ENCODE peak calls at places on chromosomes 12 and 14, in nine cellular contexts. M, I, L, A, T, V, E, W and H are unnamed samples.

GRCh38 chr12:76030378-76031080 is 1.0 kb downstream of the PHLDA1 start:
- DNase-seq in A (peak; percentile 52), M (no peak), E (no peak), L (peak; percentile 57), I (no peak), V (peak; percentile 77), T (peak; percentile 71), W (peak; percentile 31), H (no peak)

GRCh38 chr14:32382704-32383103 is 53.6 kb downstream of the AKAP6 start:
- DNase-seq in E (no peak), I (peak; percentile 78), V (no peak), A (no peak), M (peak; percentile 50), L (peak; percentile 45), W (no peak), T (peak; percentile 63), H (no peak)

GRCh38 chr12:88111074-88111652 is 30.7 kb downstream of the CEP290 start:
- DNase-seq in E (no peak), I (peak; percentile 70), T (peak; percentile 80), A (no peak), L (peak; percentile 75), W (no peak), M (peak; percentile 65), V (no peak), H (peak; percentile 21)

GRCh38 chr14:102008891-102009290 is 44.5 kb downstream of the DYNC1H1 start:
- DNase-seq in E (no peak), A (no peak), W (no peak), L (no peak), I (no peak), M (no peak), T (no peak), V (no peak), H (no peak)

GRCh38 chr12:90936230-90937005 is 18.6 kb downstream of the CCER1 start:
- DNase-seq in V (no peak), M (no peak), E (no peak), I (peak; percentile 35), A (no peak), L (no peak), W (no peak), T (no peak), H (no peak)

GRCh38 chr12:45324391-45324790 is 108.5 kb downstream of the ANO6 start:
- DNase-seq in W (no peak), E (no peak), I (peak; percentile 57), T (no peak), M (no peak), V (no peak), A (no peak), L (peak; percentile 57), H (no peak)

GRCh38 chr12:41365653-41366131 is 177.6 kb downstream of the PDZRN4 start:
- DNase-seq in T (peak; percentile 28), W (no peak), A (no peak), E (no peak), L (no peak), I (no peak), M (no peak), V (no peak), H (no peak)

GRCh38 chr12:125773033-125773432 is 707.8 kb downstream of the AACS start:
- DNase-seq in E (peak; percentile 57), M (no peak), V (no peak), A (no peak), W (no peak), I (peak; percentile 1), L (peak; percentile 5), T (no peak), H (no peak)

GRCh38 chr14:53982546-53982945 is 25.9 kb upstream of the BMP4 start:
- DNase-seq in M (no peak), E (no peak), V (no peak), A (no peak), T (no peak), W (no peak), I (no peak), L (no peak), H (no peak)

GRCh38 chr12:53234236-53234635 is 2.2 kb upstream of the RARG start:
- DNase-seq in M (no peak), I (no peak), L (no peak), V (no peak), E (peak; percentile 62), A (no peak), T (no peak), W (peak; percentile 44), H (no peak)

GRCh38 chr12:109567967-109568366 is 5.3 kb downstream of the MMAB start:
- DNase-seq in M (no peak), I (no peak), A (no peak), V (peak; percentile 4), L (no peak), W (no peak), T (no peak), E (no peak), H (no peak)

DNA sequence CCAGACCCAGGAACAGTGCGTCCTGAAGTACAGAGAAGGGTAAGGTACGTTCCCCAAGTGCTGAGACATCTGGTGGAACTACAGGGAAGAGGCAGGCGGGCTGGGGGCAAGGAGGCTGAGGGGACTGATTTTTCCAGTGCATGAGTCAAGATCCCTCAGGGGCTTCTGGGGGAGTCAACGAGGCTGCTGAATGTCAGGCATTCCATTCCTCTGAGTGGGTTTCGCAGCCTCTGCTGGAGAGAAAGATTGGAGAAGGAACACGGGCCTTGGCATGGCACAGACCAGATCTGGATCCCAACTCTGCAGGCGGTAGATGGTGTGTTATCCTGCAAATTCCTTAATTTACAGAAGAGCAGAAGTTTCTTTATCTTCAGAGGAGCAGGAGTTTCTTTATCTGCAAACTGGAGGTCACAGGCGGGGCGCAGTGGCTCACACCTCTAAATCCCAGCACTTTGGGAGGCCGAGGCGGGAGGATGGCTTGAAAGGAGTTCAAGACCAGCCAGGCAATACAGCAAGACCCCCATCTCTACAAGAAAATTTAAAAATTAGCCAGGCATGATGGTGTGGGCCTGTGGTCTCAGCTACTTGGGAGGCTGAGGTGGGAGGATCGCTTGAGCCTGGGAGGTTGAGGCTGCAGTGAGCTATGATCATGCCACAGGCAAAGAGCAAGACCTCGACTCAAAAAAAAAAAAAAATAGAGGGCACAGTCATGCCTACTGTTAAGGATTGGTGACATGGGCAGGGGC is 132.6 kb upstream of the MAP1LC3B2 start:
- DNase-seq in L (peak; percentile 98), E (peak; percentile 52), V (no peak), T (peak; percentile 94), A (no peak), W (peak; percentile 35), I (peak; percentile 94), M (peak; percentile 96), H (peak; percentile 96)
- TF ChIP-seq CTCF in L (peak; percentile 68), E (peak; percentile 26), V (no peak), T (peak; percentile 63), A (no peak), W (peak; percentile 31), I (peak; percentile 34), M (peak; percentile 66), H (peak; percentile 76)

GRCh38 chr12:113479193-113479577 is 7.5 kb upstream of the LHX5 start:
- DNase-seq in T (no peak), V (no peak), E (no peak), A (no peak), I (no peak), L (no peak), W (no peak), M (no peak), H (no peak)

GRCh38 chr12:113478351-113479011 is 6.8 kb upstream of the LHX5 start:
- DNase-seq in T (no peak), E (no peak), I (no peak), W (no peak), M (no peak), L (no peak), V (no peak), A (no peak), H (no peak)

GRCh38 chr12:113480336-113480688 is 8.6 kb upstream of the LHX5 start:
- DNase-seq in M (no peak), L (no peak), I (no peak), W (no peak), A (no peak), V (no peak), T (no peak), E (no peak), H (no peak)

GRCh38 chr12:113477842-113478215 is 6.2 kb upstream of the LHX5 start:
- DNase-seq in T (no peak), M (no peak), W (no peak), A (no peak), V (no peak), E (no peak), I (no peak), L (no peak), H (no peak)

GRCh38 chr12:113479578-113480335 is 8.1 kb upstream of the LHX5 start:
- DNase-seq in L (peak; percentile 46), V (no peak), W (peak; percentile 44), I (peak; percentile 47), M (peak; percentile 41), A (peak; percentile 44), T (peak; percentile 41), E (peak; percentile 83), H (no peak)
- H3K4me3 ChIP-seq in L (no peak overlapping the region), V (no peak overlapping the region), W (no peak overlapping the region), I (no peak overlapping the region), M (no peak overlapping the region), A (no peak overlapping the region), T (no peak overlapping the region), E (no peak overlapping the region), H (no peak overlapping the region)

GRCh38 chr14:23299558-23299957 is 3.1 kb downstream of the PPP1R3E start:
- DNase-seq in W (no peak), E (no peak), A (no peak), L (peak; percentile 71), V (no peak), I (peak; percentile 81), T (peak; percentile 77), M (peak; percentile 53), H (no peak)
- TF ChIP-seq CTCF in W (peak; percentile 36), E (peak; percentile 31), A (no peak), L (no peak), V (no peak), I (peak; percentile 42), T (peak; percentile 52), M (peak; percentile 29), H (peak; percentile 34)

GRCh38 chr14:57486767-57487379 is 6.8 kb downstream of the CCDC198 start:
- DNase-seq in T (peak; percentile 72), M (peak; percentile 56), A (no peak), L (peak; percentile 61), I (peak; percentile 60), W (no peak), E (peak; percentile 5), V (no peak), H (no peak)

GRCh38 chr14:57485635-57486034 is 8.0 kb downstream of the CCDC198 start:
- DNase-seq in A (no peak), W (no peak), M (no peak), T (no peak), E (no peak), L (no peak), I (no peak), V (no peak), H (no peak)

GRCh38 chr14:57493467-57494181 is at the start of gene CCDC198:
- DNase-seq in W (no peak), L (no peak), M (peak; percentile 46), T (no peak), E (no peak), I (no peak), A (no peak), V (no peak), H (no peak)

GRCh38 chr14:57492859-57493258 is 798 bp downstream of the CCDC198 start:
- DNase-seq in M (peak; percentile 63), A (no peak), T (peak; percentile 49), I (peak; percentile 36), V (no peak), W (no peak), L (peak; percentile 19), E (no peak), H (peak; percentile 61)

DNA sequence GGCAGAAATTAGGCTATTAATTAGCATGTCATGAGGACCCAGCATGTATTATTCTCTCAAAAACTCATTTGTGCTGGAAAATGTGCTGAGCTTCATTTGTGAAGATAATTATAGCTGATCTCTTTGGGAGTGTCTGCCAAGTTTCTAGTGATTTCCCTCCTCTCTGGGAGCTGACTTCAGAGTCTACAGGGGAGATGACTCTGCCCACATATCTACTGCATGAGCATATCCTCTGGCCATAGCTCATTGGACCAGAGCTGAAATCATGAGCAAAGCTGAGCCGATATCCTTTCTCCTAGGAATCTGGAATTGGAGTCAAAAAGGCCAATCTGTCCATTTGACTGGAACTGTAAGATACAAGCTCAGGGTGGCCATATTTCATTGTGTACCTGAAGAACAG is 5.9 kb downstream of the CCDC198 start:
- DNase-seq in V (no peak), I (no peak), A (no peak), W (no peak), E (no peak), T (peak; percentile 11), M (peak; percentile 23), L (peak; percentile 6), H (no peak)
- H3K4me3 ChIP-seq in V (no peak overlapping the region), I (no peak overlapping the region), A (no peak overlapping the region), W (no peak overlapping the region), E (no peak overlapping the region), T (no peak overlapping the region), M (no peak overlapping the region), L (no peak overlapping the region), H (no peak overlapping the region)